ENCODE peak calls at places on chromosomes 16 and 17, in four cellular contexts. W, L, X and U are unnamed samples.

GRCh38 chr16:23182675-23183485 is at the start of gene SCNN1G:
- DNase-seq in W (no peak), L (no peak), X (no peak), U (peak)

GRCh38 chr16:87747626-87748025 is 18.2 kb downstream of the KLHDC4 start:
- DNase-seq in W (no peak), X (no peak), L (no peak), U (no peak)

GRCh38 chr17:73952136-73952497 is 251.4 kb upstream of the RPL38 start:
- DNase-seq in L (no peak), W (no peak), X (no peak), U (no peak)

GRCh38 chr17:9669551-9670008 is 24.3 kb downstream of the USP43 start:
- DNase-seq in L (peak), W (no peak), X (no peak), U (no peak)

GRCh38 chr17:17576772-17577234 is 14.7 kb downstream of the PEMT start:
- DNase-seq in W (no peak), L (no peak), X (no peak), U (no peak)

GRCh38 chr17:9986754-9987382 is 81.8 kb upstream of the RCVRN start:
- DNase-seq in L (no peak), W (no peak), X (no peak), U (no peak)

GRCh38 chr17:15475620-15476354 is 8.4 kb upstream of the CDRT4 start:
- DNase-seq in X (no peak), W (no peak), L (no peak), U (no peak)

GRCh38 chr16:54374136-54374535 is 87.5 kb upstream of the IRX3 start:
- DNase-seq in W (no peak), L (no peak), X (no peak), U (no peak)

GRCh38 chr16:11796227-11797165 is 562 bp downstream of the ZC3H7A start:
- DNase-seq in L (no peak), X (no peak), W (no peak), U (peak)

GRCh38 chr17:75550139-75550465 is 24.6 kb downstream of the LLGL2 start:
- DNase-seq in W (no peak), L (no peak), X (no peak), U (no peak)

GRCh38 chr17:65550075-65550635 is 11.3 kb downstream of the AXIN2 start:
- DNase-seq in W (no peak), L (peak), X (no peak), U (no peak)

GRCh38 chr17:58079300-58080033 is 3.8 kb upstream of the DYNLL2 start:
- DNase-seq in W (no peak), L (no peak), X (no peak), U (no peak)

GRCh38 chr16:69563605-69564580 is 1.9 kb upstream of the NFAT5 start:
- DNase-seq in W (peak), L (peak), X (peak), U (peak)

DNA sequence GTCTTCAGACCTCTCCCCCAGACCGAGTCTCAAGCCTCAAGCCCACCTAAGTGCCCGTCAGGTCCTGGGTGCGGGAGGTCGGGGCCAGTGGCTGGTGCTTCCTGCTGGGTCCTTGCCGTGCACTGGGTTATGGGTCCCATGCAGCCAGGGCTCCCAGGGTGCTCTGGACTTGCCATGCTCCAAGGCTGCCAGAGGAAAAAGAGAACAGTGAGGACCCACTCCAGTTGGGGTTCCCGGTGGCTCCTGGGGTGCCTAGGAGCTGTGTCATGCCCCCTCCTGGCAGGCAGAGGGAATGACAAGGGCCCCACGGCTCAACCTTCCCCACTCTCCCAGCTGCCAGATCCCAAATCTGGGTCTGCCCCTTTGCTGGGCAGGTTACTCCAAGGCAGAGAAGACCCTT is 3.8 kb downstream of the SNX20 start:
- DNase-seq in X (no peak), L (no peak), W (no peak), U (no peak)
- TF ChIP-seq CTCF in X (peak), L (peak), W (no peak), U (peak)

GRCh38 chr17:30503558-30503957 is 26.4 kb downstream of the GOSR1 start:
- DNase-seq in W (no peak), L (no peak), X (no peak), U (no peak)

GRCh38 chr17:30505868-30506417 is 28.7 kb downstream of the GOSR1 start:
- DNase-seq in X (no peak), L (no peak), W (no peak), U (no peak)

GRCh38 chr17:30506423-30506822 is 29.2 kb downstream of the GOSR1 start:
- DNase-seq in L (no peak), X (no peak), W (no peak), U (no peak)
- TF ChIP-seq CTCF in L (no peak), X (no peak), W (no peak), U (no peak)

DNA sequence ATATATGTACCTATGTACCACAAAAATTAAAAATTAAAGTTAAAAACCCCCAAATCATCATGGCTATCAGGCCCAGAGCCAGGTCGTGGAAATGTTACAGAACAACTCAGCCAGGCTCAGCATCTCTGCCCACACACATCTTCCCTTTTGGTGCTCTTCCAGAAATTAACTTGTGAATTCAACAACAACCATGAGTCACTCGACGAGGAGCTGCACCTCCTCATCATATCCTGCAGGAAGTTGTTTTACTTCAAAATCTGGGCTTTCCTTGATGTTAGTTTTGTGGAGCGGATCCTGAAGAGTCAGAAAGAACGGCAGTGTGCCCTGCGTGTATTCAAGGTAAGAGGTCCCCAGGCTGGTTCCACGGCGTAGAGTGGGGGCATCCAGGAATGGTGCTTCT is 10.6 kb downstream of the FBXO39 start:
- DNase-seq in L (no peak), X (no peak), W (no peak), U (no peak)
- TF ChIP-seq CTCF in L (no peak), X (no peak), W (no peak), U (no peak)

GRCh38 chr17:80758793-80759673 is 214.4 kb downstream of the RPTOR start:
- DNase-seq in L (no peak), X (no peak), W (no peak), U (no peak)

GRCh38 chr17:80754846-80755245 is 210.2 kb downstream of the RPTOR start:
- DNase-seq in L (no peak), W (no peak), X (no peak), U (no peak)

GRCh38 chr17:80752369-80752705 is 207.7 kb downstream of the RPTOR start:
- DNase-seq in W (no peak), X (no peak), L (no peak), U (no peak)

GRCh38 chr17:80753946-80754345 is 209.3 kb downstream of the RPTOR start:
- DNase-seq in W (no peak), X (no peak), L (no peak), U (no peak)

DNA sequence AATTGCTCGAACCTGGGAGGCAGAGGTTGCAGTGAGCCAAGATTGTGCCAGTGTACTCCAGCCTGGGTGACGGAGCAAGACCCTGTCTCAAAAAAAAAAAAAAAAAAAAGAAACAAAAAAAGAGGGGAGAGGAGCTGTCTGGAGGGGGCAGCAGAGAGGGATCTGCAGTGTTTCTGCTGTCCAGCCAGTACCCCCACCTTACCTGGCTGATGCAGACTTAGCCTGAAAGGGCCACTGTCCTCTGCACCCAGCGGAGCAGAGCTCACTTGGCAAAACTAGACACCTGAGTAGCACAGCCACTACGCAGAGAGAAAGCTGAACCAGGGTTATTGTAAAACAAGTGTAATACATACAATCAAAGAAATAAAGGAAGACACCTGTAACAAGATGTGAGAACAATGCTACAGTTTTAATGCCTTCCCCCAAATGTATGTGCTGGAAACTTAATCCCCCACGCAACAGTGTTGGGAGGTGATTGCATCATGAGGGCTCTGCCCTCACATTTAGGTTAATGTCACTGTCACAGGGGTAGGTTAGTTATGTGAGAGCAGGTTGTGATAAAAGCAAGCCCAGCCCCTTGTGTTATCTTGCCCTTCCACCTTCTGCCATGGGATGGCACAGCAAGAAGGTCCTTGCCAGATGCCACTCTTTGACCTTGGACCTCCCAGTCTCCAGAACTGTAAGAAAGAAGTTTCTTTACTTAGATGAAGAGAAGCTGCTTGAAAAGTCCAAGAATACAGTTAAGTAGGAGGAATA is 211.2 kb downstream of the RPTOR start:
- DNase-seq in L (no peak), W (no peak), X (no peak), U (no peak)
- TF ChIP-seq CTCF in L (no peak), W (no peak), X (no peak), U (no peak)

DNA sequence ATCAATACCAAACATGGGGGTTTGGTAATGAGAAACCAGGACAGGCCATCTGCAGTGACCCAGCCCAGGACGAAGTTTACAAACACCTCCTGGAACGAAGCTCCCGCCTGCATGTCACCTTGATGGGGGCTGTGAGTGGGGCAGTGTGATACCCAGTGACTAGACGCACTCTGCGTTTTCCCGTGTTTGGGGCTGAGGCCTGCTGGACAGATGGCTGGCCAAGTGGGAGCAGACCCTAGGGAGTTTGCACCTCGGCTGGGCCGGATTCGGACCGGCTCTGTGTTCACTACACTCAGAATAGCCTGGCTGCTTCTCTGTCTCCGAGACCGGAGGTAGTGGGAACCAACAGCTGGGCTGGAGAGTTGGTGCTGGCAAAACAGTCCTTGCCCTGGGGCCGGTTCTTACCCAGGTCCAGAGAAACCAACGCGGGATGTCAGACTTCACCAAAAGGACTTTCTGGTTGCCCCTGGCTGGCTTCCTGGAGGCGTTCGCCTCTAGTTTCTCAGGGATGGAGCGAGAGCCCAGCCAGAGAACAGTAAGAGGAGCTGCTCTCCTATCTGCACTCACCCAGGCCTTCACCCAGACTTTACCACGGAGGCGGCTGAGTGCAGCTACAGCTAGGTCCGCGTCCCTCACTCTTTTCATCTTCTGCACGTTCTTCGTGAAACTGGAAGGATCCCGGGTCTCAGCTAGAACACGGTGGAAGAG is 20.4 kb downstream of the CARHSP1 start:
- DNase-seq in L (no peak), X (no peak), W (no peak), U (no peak)
- TF ChIP-seq CTCF in L (no peak), X (no peak), W (no peak), U (no peak)